ENCODE peak calls at places on chromosomes 7 and 10, in six cellular contexts. B is left lung; Q is ovary; V is GM13976; X is central memory CD4-positive, alpha-beta T cell; J is activated CD8-positive, alpha-beta T cell treated with anti-CD3 and anti-CD28 coated beads, Interleukin-2, amount 10 ng/mL, durations not matched to agents 7 days and 5 days. T is an unnamed sample.
A peak's percentile ranks its signal among the peaks of the same experiment; 100 is the strongest.

GRCh38 chr7:2641406-2642393 is 9.9 kb downstream of the TTYH3 start:
- DNase-seq in J (no peak), V (peak; percentile 85), Q (peak; percentile 90), X (no peak), B (peak; percentile 92), T (no peak)

GRCh38 chr10:103772096-103772845 is 83.1 kb downstream of the SH3PXD2A start:
- DNase-seq in J (peak; percentile 72), Q (peak; percentile 85), B (peak; percentile 87), V (peak; percentile 77), X (peak; percentile 47), T (peak; percentile 50)

GRCh38 chr7:122203814-122204213 is 59.8 kb upstream of the AASS start:
- DNase-seq in V (no peak), Q (no peak), B (no peak), J (no peak), X (no peak), T (no peak)

GRCh38 chr7:109190766-109191165 is 621.1 kb downstream of the DNAJB9 start:
- DNase-seq in X (no peak), Q (no peak), J (no peak), V (no peak), B (no peak), T (no peak)

GRCh38 chr10:65968871-65969270 is 957.0 kb upstream of the LRRTM3 start:
- DNase-seq in J (no peak), V (no peak), X (no peak), B (no peak), Q (no peak), T (no peak)

GRCh38 chr7:97187067-97187466 is 69.6 kb downstream of the SDHAF3 start:
- DNase-seq in X (no peak), V (no peak), Q (no peak), J (no peak), B (no peak), T (no peak)

GRCh38 chr10:2898509-2898860 is 168.9 kb upstream of the PFKP start:
- DNase-seq in Q (no peak), J (no peak), V (no peak), B (no peak), X (no peak), T (no peak)

GRCh38 chr10:92290076-92290836 is 622 bp downstream of the CPEB3 start:
- DNase-seq in X (peak; percentile 25), B (no peak), V (peak; percentile 54), J (peak; percentile 51), Q (peak; percentile 22), T (no peak)

GRCh38 chr7:155104913-155105312 is 34.8 kb downstream of the HTR5A start:
- DNase-seq in J (no peak), B (no peak), Q (no peak), X (no peak), V (no peak), T (no peak)

GRCh38 chr7:134022512-134022911 is 104.6 kb upstream of the LRGUK start:
- DNase-seq in J (no peak), B (no peak), X (no peak), Q (no peak), V (no peak), T (no peak)

GRCh38 chr10:73797324-73798025 is 12.1 kb downstream of the ZSWIM8 start:
- DNase-seq in Q (no peak), B (no peak), J (no peak), V (no peak), X (no peak), T (no peak)

GRCh38 chr7:39459606-39460090 is 106.6 kb upstream of the YAE1 start:
- DNase-seq in Q (no peak), J (no peak), V (no peak), B (no peak), X (no peak), T (no peak)

GRCh38 chr7:140541513-140542192 is 62.3 kb upstream of the MKRN1 start:
- DNase-seq in Q (peak; percentile 90), J (no peak), V (no peak), X (no peak), B (no peak), T (no peak)

T was measured in immature natural killer cell.